ENCODE peak calls at places on chromosomes 1 and 21, in four cellular contexts. D is K562, Y is GM12878, N is HepG2. J is an unnamed sample.

GRCh38 chr1:6245869-6246496 is 2.0 kb downstream of the HES3 start:
- DNase-seq in D (peak), N (no peak), Y (no peak), J (peak)

GRCh38 chr1:117512728-117513321 is 93.0 kb upstream of the TENT5C start:
- DNase-seq in N (no peak), D (peak), Y (no peak), J (peak)

GRCh38 chr21:40334159-40334558 is 466.9 kb downstream of the PCP4 start:
- DNase-seq in D (no peak), Y (no peak), N (no peak), J (no peak)

GRCh38 chr1:205520709-205521108 is 16.2 kb downstream of the CDK18 start:
- DNase-seq in N (no peak), D (no peak), Y (no peak), J (no peak)

GRCh38 chr1:33164120-33164519 is 17.7 kb downstream of the TRIM62 start:
- DNase-seq in Y (no peak), N (no peak), D (no peak), J (no peak)

GRCh38 chr1:178461104-178461503 is 35.7 kb downstream of the CLEC20A start:
- DNase-seq in Y (no peak), N (no peak), D (no peak), J (no peak)

GRCh38 chr1:78340006-78340405 is 150.8 kb upstream of the PTGFR start:
- DNase-seq in Y (no peak), N (no peak), D (no peak), J (no peak)

GRCh38 chr1:229286099-229286766 is 15.3 kb downstream of the RAB4A start:
- DNase-seq in D (no peak), Y (no peak), N (no peak), J (no peak)

GRCh38 chr1:184672013-184672726 is 82.5 kb downstream of the EDEM3 start:
- DNase-seq in Y (no peak), N (no peak), D (no peak), J (no peak)

GRCh38 chr1:217089239-217090014 is 366.2 kb upstream of the ESRRG start:
- DNase-seq in N (no peak), D (no peak), Y (no peak), J (peak)

GRCh38 chr1:201488817-201489581 is 17.9 kb downstream of the CSRP1 start:
- DNase-seq in N (no peak), Y (no peak), D (no peak), J (peak)

GRCh38 chr1:149843302-149844041 is 55.9 kb upstream of the BOLA1 start:
- DNase-seq in Y (no peak), N (peak), D (no peak), J (no peak)

GRCh38 chr1:116825735-116826438 is 71.7 kb downstream of the CD2 start:
- DNase-seq in D (peak), N (no peak), Y (no peak), J (no peak)

GRCh38 chr21:45433301-45433700 is 28.3 kb downstream of the COL18A1 start:
- DNase-seq in N (no peak), D (no peak), Y (no peak), J (no peak)

GRCh38 chr1:231278100-231278790 is 37.2 kb downstream of the GNPAT start:
- DNase-seq in D (no peak), Y (no peak), N (no peak), J (no peak)

GRCh38 chr1:178465011-178465410 is 31.8 kb downstream of the CLEC20A start:
- DNase-seq in Y (no peak), D (no peak), N (no peak), J (no peak)

GRCh38 chr1:240241278-240241677 is 149.6 kb downstream of the FMN2 start:
- DNase-seq in Y (no peak), D (no peak), N (peak), J (no peak)

GRCh38 chr21:34333150-34333739 is 30.6 kb upstream of the KCNE2 start:
- DNase-seq in Y (no peak), D (no peak), N (no peak), J (no peak)

GRCh38 chr1:231973840-231974239 is 347.2 kb downstream of the DISC1 start:
- DNase-seq in Y (no peak), N (no peak), D (no peak), J (no peak)

GRCh38 chr1:63917571-63918394 is 144.0 kb downstream of the ROR1 start:
- DNase-seq in N (peak), Y (no peak), D (peak), J (peak)

DNA sequence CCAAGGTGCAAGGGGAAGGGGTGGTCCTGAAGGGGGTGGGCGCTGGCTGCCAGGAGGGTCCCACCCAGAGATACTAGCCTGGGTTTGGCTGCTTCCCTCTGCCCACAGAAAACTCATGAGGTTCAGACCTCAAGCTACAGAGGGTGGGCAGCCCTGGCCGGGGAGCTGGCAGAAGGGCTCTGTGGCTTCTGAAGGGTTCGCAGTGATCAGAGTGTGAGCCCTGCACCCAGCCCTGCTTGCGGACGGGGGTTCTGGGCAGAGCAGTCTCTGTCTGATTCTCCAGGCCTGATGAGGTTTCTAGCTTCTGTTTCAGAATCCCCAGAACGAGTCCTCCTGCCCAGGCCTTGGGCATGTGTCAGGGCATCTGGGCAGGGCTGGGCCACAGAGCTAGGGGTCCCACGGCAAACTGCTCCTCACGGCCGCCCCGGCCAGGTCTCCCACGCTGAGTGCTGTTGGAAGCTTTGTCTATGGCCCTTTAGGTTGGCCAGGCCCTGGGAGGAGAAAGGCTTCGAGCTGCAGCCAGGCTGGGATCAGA is 652 bp upstream of the MMEL1 start:
- DNase-seq in D (no peak), Y (no peak), N (no peak), J (no peak)
- TF ChIP-seq POLR2AphosphoS2 in D (no peak), Y (no peak), N (no peak), J (no peak)

DNA sequence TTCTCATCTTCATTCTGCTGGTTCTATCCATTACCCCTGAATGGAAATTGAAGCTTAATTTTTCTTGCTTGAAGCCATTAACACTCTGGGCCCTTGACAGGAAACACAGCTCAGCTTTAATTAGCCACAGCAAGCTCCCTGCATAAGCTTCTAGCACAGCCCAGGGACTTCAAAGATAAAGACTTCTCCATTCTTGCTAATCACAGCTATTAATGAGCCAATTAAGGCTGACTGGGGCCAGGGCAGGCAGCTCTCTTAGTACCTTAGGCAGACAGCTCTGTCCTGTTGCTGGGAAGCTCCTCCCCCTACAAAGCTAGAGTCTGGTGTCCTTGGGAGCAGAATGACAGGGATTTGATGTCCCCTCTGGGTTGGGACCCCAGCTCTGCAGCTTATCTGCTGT is 27.9 kb upstream of the TRABD2B start:
- DNase-seq in Y (no peak), N (no peak), D (no peak), J (no peak)
- TF ChIP-seq BHLHE40 in Y (no peak), N (no peak), D (no peak), J (no peak)

GRCh38 chr1:31065310-31066217 is at the start of gene PUM1:
- DNase-seq in D (peak), Y (peak), N (peak), J (peak)

GRCh38 chr1:31062867-31063380 is 2.6 kb downstream of the PUM1 start:
- DNase-seq in N (no peak), Y (no peak), D (no peak), J (no peak)

GRCh38 chr1:31063636-31064035 is 1.9 kb downstream of the PUM1 start:
- DNase-seq in Y (no peak), N (peak), D (no peak), J (no peak)

GRCh38 chr1:31064115-31064514 is 1.4 kb downstream of the PUM1 start:
- DNase-seq in Y (no peak), N (peak), D (no peak), J (no peak)

DNA sequence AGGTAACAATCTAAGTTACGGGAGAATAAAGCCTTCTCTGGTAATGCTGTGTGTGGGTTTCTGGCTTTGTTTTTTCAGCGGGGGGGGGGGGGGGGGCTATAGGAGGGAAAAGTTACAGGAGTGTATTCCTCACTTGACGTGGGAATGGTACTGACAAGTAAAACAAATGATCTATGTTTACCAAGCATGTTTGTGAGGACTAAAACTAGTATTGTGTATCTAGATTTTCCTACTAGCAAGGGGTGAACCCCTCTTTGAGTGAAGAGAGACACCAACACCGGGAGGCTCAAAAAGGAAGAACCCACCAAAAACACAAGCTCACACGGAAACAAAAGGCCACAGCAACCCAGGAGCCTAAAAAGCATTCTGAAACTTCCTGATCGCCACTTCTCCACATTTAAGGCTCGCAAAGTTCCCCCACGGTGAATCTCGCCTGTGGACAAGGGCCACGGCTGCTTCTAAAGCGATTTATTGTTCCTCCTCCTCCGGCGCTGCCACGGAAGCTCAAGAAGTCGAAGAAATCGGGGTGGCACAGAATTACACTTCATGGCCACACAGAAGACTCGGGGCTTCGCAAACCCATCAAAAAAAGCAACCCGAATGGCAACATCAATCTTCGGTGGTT is 720 bp downstream of the PUM1 start:
- DNase-seq in D (peak), Y (no peak), N (peak), J (no peak)
- TF ChIP-seq POLR2AphosphoS2 in D (no peak), Y (no peak), N (no peak), J (no peak)

GRCh38 chr1:169105434-169106094 is 926 bp upstream of the ATP1B1 start:
- DNase-seq in D (peak), Y (no peak), N (peak), J (peak)
- TF ChIP-seq BHLHE40 in D (peak), Y (peak), N (no peak), J (no peak)

DNA sequence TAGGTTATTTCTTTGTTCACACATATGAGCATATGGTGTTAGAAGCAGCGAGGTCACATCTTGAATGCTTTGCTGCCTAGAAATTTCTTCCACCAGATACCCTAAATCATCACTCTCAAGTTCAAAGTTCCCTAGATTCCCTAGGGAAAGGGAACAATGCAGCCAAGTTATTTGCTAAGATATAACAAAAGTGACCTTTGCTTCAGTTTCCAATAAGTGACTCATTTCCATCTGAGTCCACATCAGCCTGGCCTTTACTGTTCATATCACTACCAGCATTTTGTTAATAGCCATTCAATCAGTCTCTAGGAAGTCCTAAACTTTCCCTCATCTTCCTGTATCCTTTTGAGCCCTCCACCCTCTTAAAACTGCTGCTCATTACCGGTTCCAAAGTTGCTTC is 1502.5 kb downstream of the KCNT2 start:
- DNase-seq in D (no peak), Y (no peak), N (no peak), J (no peak)
- TF ChIP-seq POLR2AphosphoS2 in D (no peak), Y (no peak), N (no peak), J (no peak)

DNA sequence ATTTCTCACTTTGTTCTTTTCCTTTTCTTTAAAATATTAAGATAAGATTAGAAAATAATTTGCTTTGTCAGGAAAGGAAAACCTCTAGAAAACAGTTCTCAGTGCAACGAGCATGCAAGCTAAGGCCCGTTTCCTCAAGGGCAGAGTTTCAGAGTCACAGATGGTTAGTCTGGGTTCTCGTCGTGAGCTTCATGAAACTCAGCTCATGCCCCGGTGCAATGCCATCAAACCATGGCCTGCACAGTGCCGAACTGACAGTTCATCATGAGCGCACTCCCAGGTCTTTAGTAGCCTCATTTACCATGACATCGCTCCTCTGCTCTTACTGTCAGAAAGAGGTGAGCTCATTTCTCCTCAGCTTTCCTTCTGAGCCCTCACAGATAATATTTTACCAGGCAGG is 319.2 kb downstream of the NTNG1 start:
- DNase-seq in D (no peak), Y (peak), N (no peak), J (no peak)
- TF ChIP-seq BHLHE40 in D (no peak), Y (no peak), N (no peak), J (no peak)

DNA sequence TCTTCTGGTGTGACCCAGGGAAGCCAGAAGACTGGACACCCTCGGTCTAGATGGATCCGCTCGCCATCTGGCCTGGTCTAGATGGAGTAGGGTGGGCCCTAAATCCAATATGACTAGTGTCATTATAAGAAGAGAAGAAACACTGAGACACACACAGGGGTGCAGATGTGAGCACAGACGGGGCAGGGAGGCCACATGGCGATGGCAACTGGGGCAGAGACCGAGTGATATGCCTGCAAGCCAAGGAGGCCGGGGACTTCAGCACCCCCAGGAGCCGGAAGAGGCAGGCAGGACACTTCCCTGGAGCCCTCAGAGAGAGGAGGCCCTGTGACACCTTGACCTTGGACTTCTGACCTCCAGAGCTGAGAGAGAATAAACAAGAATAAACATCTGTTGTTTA is 5.6 kb upstream of the TFF3 start:
- DNase-seq in N (no peak), Y (no peak), D (no peak), J (no peak)
- TF ChIP-seq POLR2AphosphoS2 in N (no peak), Y (no peak), D (no peak), J (no peak)

GRCh38 chr1:25009675-25010262 is 79.7 kb upstream of the RUNX3 start:
- DNase-seq in D (no peak), Y (no peak), N (no peak), J (no peak)
- TF ChIP-seq BHLHE40 in D (no peak), Y (no peak), N (no peak), J (no peak)

GRCh38 chr1:90730247-90731022 is 13.3 kb upstream of the BARHL2 start:
- DNase-seq in D (no peak), N (no peak), Y (no peak), J (no peak)

GRCh38 chr1:90727917-90728655 is 11.0 kb upstream of the BARHL2 start:
- DNase-seq in D (no peak), Y (no peak), N (no peak), J (no peak)

GRCh38 chr1:90728656-90729257 is 11.7 kb upstream of the BARHL2 start:
- DNase-seq in Y (no peak), D (no peak), N (no peak), J (no peak)

GRCh38 chr1:90731382-90732050 is 14.4 kb upstream of the BARHL2 start:
- DNase-seq in N (no peak), D (no peak), Y (no peak), J (no peak)

GRCh38 chr1:90729484-90730246 is 12.6 kb upstream of the BARHL2 start:
- DNase-seq in Y (no peak), D (peak), N (no peak), J (no peak)
- TF ChIP-seq POLR2AphosphoS2 in Y (no peak), D (no peak), N (no peak), J (no peak)